ENCODE peak calls at places on chromosome 18, in ten cellular contexts. M is stimulated activated CD8-positive, alpha-beta memory T cell treated with anti-CD3 and anti-CD28 coated beads, Interleukin-15, amount 100 ng/mL, for 4 hours; K is AML-193; W is pancreas; C is naive thymus-derived CD8-positive, alpha-beta T cell; L is NCI-H2081; N is anterior cingulate cortex; A is GM06990; B is COLO829; Q is GM23248. Y is an unnamed sample.

GRCh38 chr18:63878343-63878742 is 9.2 kb upstream of the SERPINB2 start:
- DNase-seq in M (no peak), K (peak; percentile 79), W (no peak), C (no peak), L (no peak), N (no peak), A (no peak), B (peak; percentile 37), Q (peak; percentile 71), Y (no peak)

GRCh38 chr18:79672490-79673276 is 6.9 kb upstream of the CTDP1 start:
- DNase-seq in M (no peak), K (no peak), W (no peak), C (no peak), L (no peak), N (no peak), A (no peak), B (no peak), Q (no peak), Y (no peak)

GRCh38 chr18:75213610-75214009 is 3.0 kb downstream of the TSHZ1 start:
- DNase-seq in M (no peak), K (no peak), W (no peak), C (no peak), L (peak; percentile 62), N (no peak), A (no peak), B (no peak), Q (peak; percentile 51), Y (no peak)

GRCh38 chr18:57113783-57114465 is 33.0 kb upstream of the BOD1L2 start:
- DNase-seq in M (no peak), K (no peak), W (no peak), C (no peak), L (no peak), N (peak; percentile 2), A (no peak), B (no peak), Q (no peak), Y (no peak)

GRCh38 chr18:34911081-34911480 is 130.1 kb upstream of the MAPRE2 start:
- DNase-seq in M (no peak), K (no peak), W (no peak), C (no peak), L (no peak), N (no peak), A (no peak), B (no peak), Q (no peak), Y (no peak)

GRCh38 chr18:13823707-13824395 is at the start of gene MC5R:
- DNase-seq in M (peak; percentile 34), K (peak; percentile 12), W (peak; percentile 65), C (peak; percentile 64), L (peak; percentile 11), N (peak; percentile 27), A (peak; percentile 74), B (peak; percentile 28), Q (peak; percentile 82), Y (peak; percentile 10)

GRCh38 chr18:39672171-39672570 is 2106.6 kb upstream of the CELF4 start:
- DNase-seq in M (no peak), K (no peak), W (no peak), C (no peak), L (no peak), N (no peak), A (no peak), B (no peak), Q (no peak), Y (no peak)

GRCh38 chr18:8279931-8280330 is 329.3 kb upstream of the RAB12 start:
- DNase-seq in M (no peak), K (no peak), W (peak; percentile 61), C (no peak), L (no peak), N (no peak), A (no peak), B (no peak), Q (no peak), Y (no peak)

GRCh38 chr18:21955757-21956652 is 213.4 kb upstream of the GATA6 start:
- DNase-seq in M (peak; percentile 53), K (peak; percentile 36), W (peak; percentile 81), C (peak; percentile 75), L (peak; percentile 60), N (peak; percentile 14), A (no peak), B (peak; percentile 54), Q (peak; percentile 66), Y (peak; percentile 47)

GRCh38 chr18:23650963-23651927 is 11.5 kb downstream of the ANKRD29 start:
- DNase-seq in M (no peak), K (no peak), W (no peak), C (no peak), L (no peak), N (no peak), A (no peak), B (no peak), Q (peak; percentile 95), Y (no peak)

GRCh38 chr18:23504720-23505119 is 1.4 kb downstream of the RMC1 start:
- DNase-seq in M (no peak), K (no peak), W (no peak), C (no peak), L (no peak), N (no peak), A (peak; percentile 46), B (no peak), Q (no peak), Y (no peak)